ENCODE peak calls at places on chromosome 5, in ten cellular contexts. Q, K, F, G, O, H, S, B, Y and D are unnamed samples.

GRCh38 chr5:66307647-66308257 is 163.7 kb downstream of the SREK1 start:
- DNase-seq in O (no peak), Y (no peak), Q (peak; percentile 69), S (peak; percentile 39), H (peak; percentile 50), G (no peak), B (peak; percentile 75), K (no peak), F (no peak), D (no peak)

GRCh38 chr5:154779105-154779504 is 23.9 kb downstream of the LARP1 start:
- DNase-seq in K (no peak), Y (no peak), H (peak; percentile 84), F (no peak), O (no peak), Q (peak; percentile 93), G (no peak), S (peak; percentile 87), B (peak; percentile 95), D (no peak)

GRCh38 chr5:87151547-87151946 is 116.1 kb upstream of the RASA1 start:
- DNase-seq in B (peak; percentile 97), S (peak; percentile 92), O (no peak), H (peak; percentile 97), Y (no peak), K (no peak), F (no peak), G (no peak), Q (peak; percentile 97), D (no peak)

GRCh38 chr5:142826741-142827492 is 56.7 kb downstream of the ARHGAP26 start:
- DNase-seq in G (no peak), Q (peak; percentile 75), F (no peak), Y (no peak), O (no peak), K (no peak), H (peak; percentile 88), S (peak; percentile 49), B (peak; percentile 67), D (no peak)

GRCh38 chr5:127555826-127556225 is 38.4 kb downstream of the PRRC1 start:
- DNase-seq in Y (no peak), H (peak; percentile 47), F (no peak), S (no peak), O (no peak), G (no peak), Q (no peak), K (no peak), B (no peak), D (no peak)

GRCh38 chr5:56759521-56759920 is 55.8 kb upstream of the MAP3K1 start:
- DNase-seq in H (peak; percentile 14), S (no peak), B (no peak), Q (no peak), O (no peak), F (no peak), Y (no peak), G (no peak), K (no peak), D (no peak)

GRCh38 chr5:134527156-134527960 is 1.9 kb downstream of the JADE2 start:
- DNase-seq in B (peak; percentile 89), O (peak; percentile 87), H (peak; percentile 69), Q (peak; percentile 90), K (peak; percentile 91), S (peak; percentile 90), F (peak; percentile 86), G (peak; percentile 87), Y (peak; percentile 88), D (peak; percentile 85)

GRCh38 chr5:135934939-135935338 is 19.8 kb downstream of the LECT2 start:
- DNase-seq in K (no peak), B (no peak), S (no peak), Y (no peak), O (no peak), G (no peak), Q (peak; percentile 29), H (no peak), F (no peak), D (no peak)

GRCh38 chr5:137660349-137660817 is 75.5 kb downstream of the KLHL3 start:
- DNase-seq in S (peak; percentile 59), F (peak; percentile 57), Q (peak; percentile 81), B (peak; percentile 76), H (peak; percentile 79), O (peak; percentile 76), Y (peak; percentile 39), K (no peak), G (peak; percentile 83), D (peak; percentile 67)

GRCh38 chr5:106894964-106895363 is 775.8 kb downstream of the EFNA5 start:
- DNase-seq in O (no peak), B (peak; percentile 5), F (no peak), Q (peak; percentile 6), H (no peak), G (no peak), S (peak; percentile 12), K (no peak), Y (no peak), D (no peak)

GRCh38 chr5:65103674-65104035 is 334.9 kb downstream of the CWC27 start:
- DNase-seq in B (peak; percentile 21), O (no peak), S (no peak), G (no peak), K (no peak), Y (no peak), Q (no peak), H (no peak), F (no peak), D (no peak)

GRCh38 chr5:65102826-65103673 is 334.3 kb downstream of the CWC27 start:
- DNase-seq in G (no peak), F (peak; percentile 51), K (no peak), S (no peak), O (peak; percentile 57), B (peak; percentile 62), Q (peak; percentile 15), H (peak; percentile 41), Y (peak; percentile 74), D (peak; percentile 73)

GRCh38 chr5:65101706-65102105 is 333.0 kb downstream of the CWC27 start:
- DNase-seq in F (no peak), O (no peak), Y (no peak), S (no peak), Q (peak; percentile 70), H (no peak), K (no peak), B (no peak), G (no peak), D (no peak)

GRCh38 chr5:65100846-65101678 is 332.3 kb downstream of the CWC27 start:
- DNase-seq in Y (peak; percentile 36), B (peak; percentile 89), S (peak; percentile 80), G (peak; percentile 77), Q (peak; percentile 86), H (peak; percentile 61), O (peak; percentile 69), F (peak; percentile 37), K (no peak), D (peak; percentile 71)

GRCh38 chr5:65102501-65102825 is 333.7 kb downstream of the CWC27 start:
- DNase-seq in B (no peak), K (no peak), O (no peak), H (no peak), F (no peak), G (no peak), Y (no peak), S (no peak), Q (no peak), D (no peak)
- H3K4me3 ChIP-seq in B (peak overlapping the region; percentile 42), K (peak overlapping the region; percentile 66), O (peak overlapping the region; percentile 58), H (peak overlapping the region; percentile 30), F (peak overlapping the region; percentile 81), G (peak overlapping the region; percentile 55), Y (peak overlapping the region; percentile 71), S (peak overlapping the region; percentile 47), Q (no peak overlapping the region), D (peak overlapping the region; percentile 71)

GRCh38 chr5:150092159-150092787 is 5.9 kb upstream of the CSF1R start:
- DNase-seq in Y (no peak), H (no peak), B (no peak), G (peak; percentile 2), S (no peak), K (no peak), Q (no peak), O (no peak), F (no peak), D (no peak)

GRCh38 chr5:150101019-150101418 is 14.7 kb upstream of the CSF1R start:
- DNase-seq in O (no peak), G (peak; percentile 44), H (no peak), Y (no peak), F (no peak), S (no peak), Q (no peak), B (no peak), K (peak; percentile 41), D (no peak)

DNA sequence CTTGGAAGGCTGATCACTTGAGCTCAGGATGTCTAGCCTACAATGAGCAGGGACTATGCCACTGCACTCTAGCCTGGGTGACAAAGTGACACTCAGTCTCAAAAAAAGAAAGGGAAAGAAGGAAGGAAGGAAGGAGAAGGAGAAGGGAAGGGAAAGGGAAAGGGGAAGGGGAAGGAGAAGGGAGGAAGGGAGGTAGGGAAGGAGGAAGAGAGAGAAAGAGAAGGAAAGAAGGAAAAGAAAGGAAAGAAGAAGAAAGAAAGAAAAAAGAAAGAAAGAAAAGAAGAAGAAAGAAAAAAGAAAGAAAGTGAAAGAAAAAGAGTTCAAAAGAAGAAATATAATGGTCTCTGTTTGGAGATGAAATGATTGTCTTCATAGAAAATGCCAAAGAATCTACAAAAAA is 10.8 kb upstream of the CSF1R start:
- DNase-seq in F (no peak), B (no peak), H (no peak), G (no peak), Y (no peak), K (no peak), Q (no peak), O (no peak), S (no peak), D (no peak)
- TF ChIP-seq CTCF in F (no peak), B (no peak), H (no peak), G (no peak), Y (no peak), K (no peak), Q (no peak), O (no peak), S (no peak), D (no peak)

GRCh38 chr5:91712718-91713117 is 329.6 kb upstream of the ARRDC3 start:
- DNase-seq in F (no peak), K (no peak), S (peak; percentile 26), O (no peak), B (peak; percentile 67), Y (no peak), G (no peak), H (no peak), Q (no peak), D (no peak)

GRCh38 chr5:91707521-91707841 is 324.4 kb upstream of the ARRDC3 start:
- DNase-seq in H (no peak), K (no peak), B (no peak), S (no peak), Q (no peak), Y (no peak), G (no peak), O (no peak), F (no peak), D (no peak)

GRCh38 chr5:91703128-91703527 is 320.0 kb upstream of the ARRDC3 start:
- DNase-seq in O (no peak), F (no peak), G (no peak), Q (no peak), S (no peak), Y (no peak), H (no peak), K (no peak), B (no peak), D (no peak)

GRCh38 chr5:91706785-91707520 is 323.8 kb upstream of the ARRDC3 start:
- DNase-seq in S (peak; percentile 23), H (no peak), K (no peak), F (no peak), G (no peak), B (peak; percentile 46), Q (no peak), Y (no peak), O (no peak), D (no peak)
- H3K4me3 ChIP-seq in S (no peak overlapping the region), H (no peak overlapping the region), K (no peak overlapping the region), F (no peak overlapping the region), G (no peak overlapping the region), B (no peak overlapping the region), Q (no peak overlapping the region), Y (no peak overlapping the region), O (no peak overlapping the region), D (no peak overlapping the region)

GRCh38 chr5:168291281-168291960 is at the start of gene WWC1:
- DNase-seq in K (no peak), O (peak; percentile 90), Y (no peak), S (peak; percentile 36), F (peak; percentile 14), B (no peak), H (peak; percentile 91), Q (peak; percentile 26), G (no peak), D (peak; percentile 94)
- TF ChIP-seq CTCF in K (no peak), O (peak; percentile 28), Y (peak; percentile 26), S (peak; percentile 21), F (no peak), B (no peak), H (peak; percentile 25), Q (peak; percentile 28), G (no peak), D (peak; percentile 46)